ENCODE peak calls at places on chromosomes 4 and X, in six cellular contexts. M is stimulated activated CD8-positive, alpha-beta memory T cell treated with anti-CD3 and anti-CD28 coated beads, Interleukin-4, amount 100 ng/mL, for 4 hours; E is CD8-positive, alpha-beta memory T cell; X is endothelial cell of umbilical vein; A is posterior cingulate gyrus; B is activated CD4-positive, CD25-positive, alpha-beta regulatory T cell. D is an unnamed sample.

GRCh38 chr4:18202510-18202909 is 181.0 kb upstream of the LCORL start:
- DNase-seq in M (no peak), E (no peak), X (no peak), A (no peak), B (no peak), D (no peak)

GRCh38 chrX:142186103-142186502 is 19.0 kb downstream of the MAGEC2 start:
- DNase-seq in M (no peak), E (no peak), X (no peak), A (no peak), B (no peak), D (no peak)

GRCh38 chrX:151708821-151709220 is 7.0 kb upstream of the FATE1 start:
- DNase-seq in M (no peak), E (no peak), X (no peak), A (no peak), B (no peak), D (no peak)

GRCh38 chr4:118586357-118586790 is 98.8 kb upstream of the METTL14 start:
- DNase-seq in M (no peak), E (no peak), X (no peak), A (no peak), B (no peak), D (no peak)

GRCh38 chrX:154486396-154487207 is at the start of gene UBL4A:
- DNase-seq in M (no peak), E (peak; percentile 56), X (peak; percentile 15), A (peak; percentile 35), B (peak; percentile 45), D (peak; percentile 54)

GRCh38 chr4:154822775-154823174 is 41.7 kb downstream of the RBM46 start:
- DNase-seq in M (no peak), E (no peak), X (no peak), A (no peak), B (no peak), D (no peak)

GRCh38 chrX:8405631-8406030 is 59.0 kb upstream of the VCX3B start:
- DNase-seq in M (no peak), E (no peak), X (no peak), A (no peak), B (no peak), D (no peak)

GRCh38 chr4:146098978-146099377 is 76.5 kb upstream of the LSM6 start:
- DNase-seq in M (no peak), E (no peak), X (no peak), A (no peak), B (no peak), D (no peak)

GRCh38 chrX:38903093-38903492 is 101.8 kb downstream of the MID1IP1 start:
- DNase-seq in M (no peak), E (no peak), X (no peak), A (no peak), B (no peak), D (no peak)

GRCh38 chrX:287670-288069 is 6.5 kb downstream of the PLCXD1 start:
- DNase-seq in M (no peak), E (no peak), X (no peak), A (no peak), B (no peak), D (no peak)

GRCh38 chrX:27565992-27566391 is 24.2 kb upstream of the DCAF8L2 start:
- DNase-seq in M (no peak), E (no peak), X (peak; percentile 94), A (no peak), B (no peak), D (no peak)

GRCh38 chr4:126718161-126718560 is 914.6 kb upstream of the INTU start:
- DNase-seq in M (no peak), E (no peak), X (no peak), A (no peak), B (no peak), D (no peak)

GRCh38 chrX:44651347-44651746 is 108.7 kb upstream of the FUNDC1 start:
- DNase-seq in M (no peak), E (no peak), X (no peak), A (peak; percentile 45), B (no peak), D (no peak)

GRCh38 chrX:123738378-123738955 is 5.6 kb upstream of the THOC2 start:
- DNase-seq in M (no peak), E (no peak), X (no peak), A (no peak), B (no peak), D (no peak)

GRCh38 chr4:101103381-101104142 is 243.8 kb downstream of the PPP3CA start:
- DNase-seq in M (no peak), E (no peak), X (peak; percentile 87), A (no peak), B (no peak), D (peak; percentile 28)

GRCh38 chr4:10013722-10014121 is 7.6 kb downstream of the SLC2A9 start:
- DNase-seq in M (no peak), E (no peak), X (peak; percentile 32), A (no peak), B (no peak), D (peak; percentile 52)

GRCh38 chrX:48683411-48683982 is at the start of gene WAS:
- DNase-seq in M (no peak), E (peak; percentile 19), X (no peak), A (no peak), B (no peak), D (no peak)

GRCh38 chr4:4461850-4462249 is 74.9 kb downstream of the NSG1 start:
- DNase-seq in M (no peak), E (peak; percentile 67), X (no peak), A (peak; percentile 30), B (no peak), D (no peak)

GRCh38 chr4:32318926-32319325 is 1598.8 kb downstream of the PCDH7 start:
- DNase-seq in M (no peak), E (no peak), X (no peak), A (no peak), B (no peak), D (no peak)

GRCh38 chr4:8022767-8023695 is 83.4 kb upstream of the AFAP1 start:
- DNase-seq in M (no peak), E (no peak), X (no peak), A (no peak), B (no peak), D (no peak)